ENCODE peak calls at places on chromosomes 4 and X, in six cellular contexts. N is HCT116, U is WTC11, S is K562, K is HEK293T, A is GM12878. P is an unnamed sample.

GRCh38 chr4:155617312-155617711 is 49.3 kb upstream of the GUCY1A1 start:
- DNase-seq in K (no peak), A (no peak), N (no peak), S (no peak), U (no peak), P (no peak)

GRCh38 chr4:147456706-147457105 is 24.2 kb upstream of the EDNRA start:
- DNase-seq in A (no peak), U (no peak), S (no peak), N (no peak), K (no peak), P (no peak)

GRCh38 chr4:121226362-121226761 is 62.2 kb upstream of the TNIP3 start:
- DNase-seq in S (no peak), U (no peak), K (peak), A (no peak), N (no peak), P (no peak)

GRCh38 chrX:29274517-29274916 is 687.3 kb downstream of the IL1RAPL1 start:
- DNase-seq in A (no peak), K (no peak), S (no peak), N (no peak), U (no peak), P (no peak)

GRCh38 chr4:137514401-137515116 is 17.7 kb downstream of the PCDH18 start:
- DNase-seq in U (no peak), A (no peak), K (no peak), S (no peak), N (no peak), P (no peak)

GRCh38 chr4:173924561-173924960 is 358.9 kb downstream of the FBXO8 start:
- DNase-seq in S (no peak), A (no peak), K (no peak), N (no peak), U (no peak), P (no peak)

GRCh38 chrX:86014421-86014820 is 32.9 kb downstream of the CHM start:
- DNase-seq in S (no peak), N (no peak), A (no peak), K (no peak), U (no peak), P (no peak)

GRCh38 chrX:17160971-17161370 is 214.0 kb upstream of the NHS start:
- DNase-seq in A (no peak), U (no peak), S (no peak), N (no peak), K (no peak), P (no peak)

GRCh38 chr4:125703443-125703842 is 388.7 kb downstream of the FAT4 start:
- DNase-seq in A (no peak), U (no peak), S (no peak), K (no peak), N (no peak), P (no peak)

GRCh38 chr4:110049951-110050925 is 137.6 kb downstream of the EGF start:
- DNase-seq in N (peak), S (peak), A (peak), K (peak), U (peak), P (peak)

GRCh38 chr4:113467581-113467980 is 294.0 kb downstream of the CAMK2D start:
- DNase-seq in S (no peak), N (no peak), K (no peak), U (no peak), A (no peak), P (no peak)

GRCh38 chrX:56107320-56107719 is 124.8 kb upstream of the KLF8 start:
- DNase-seq in S (no peak), A (no peak), K (no peak), U (no peak), N (no peak), P (no peak)

GRCh38 chr4:74262522-74262921 is 45.7 kb upstream of the EPGN start:
- DNase-seq in N (no peak), U (no peak), A (no peak), K (no peak), S (no peak), P (no peak)

GRCh38 chrX:27598312-27598711 is 8.2 kb downstream of the DCAF8L2 start:
- DNase-seq in A (no peak), S (no peak), N (no peak), K (no peak), U (no peak), P (no peak)

GRCh38 chrX:149804102-149804501 is 22.4 kb downstream of the MAGEA9 start:
- DNase-seq in S (peak), K (no peak), U (no peak), N (no peak), A (no peak), P (no peak)
- TF ChIP-seq SP1 in S (no peak), K (no peak), U (no peak), N (no peak), A (no peak), P (no peak)

DNA sequence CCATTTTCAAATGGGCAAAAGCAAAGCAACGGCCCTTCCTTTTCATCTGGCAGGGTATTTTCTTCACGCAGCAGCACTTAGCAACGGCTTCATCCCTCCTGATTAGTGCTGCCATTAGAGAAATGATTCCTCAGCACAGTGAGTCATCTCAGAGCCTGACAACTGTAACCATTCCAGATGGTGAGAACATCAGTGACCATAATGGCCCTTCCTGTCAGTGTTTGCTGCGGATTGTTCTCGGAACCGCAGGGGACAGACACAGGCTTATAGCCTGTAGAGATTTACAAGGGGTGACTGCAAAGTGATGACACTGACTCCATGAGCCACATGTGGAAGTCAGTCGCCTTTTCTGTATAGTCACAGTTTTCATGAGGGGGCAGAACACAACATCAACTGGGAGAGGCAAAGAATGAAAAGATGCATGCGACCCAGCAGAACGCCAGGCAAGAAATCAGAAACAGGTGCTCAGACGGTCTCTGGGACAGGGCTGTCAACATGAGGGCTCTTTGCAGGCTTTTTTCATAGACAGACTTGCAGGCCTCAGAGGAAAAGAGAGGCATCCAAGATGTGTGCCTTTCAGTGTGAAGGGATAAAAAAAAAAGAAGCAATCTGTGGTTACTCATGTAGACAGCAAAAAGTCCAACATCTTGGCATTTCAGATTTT is 69.9 kb upstream of the FBXW7 start:
- DNase-seq in S (no peak), U (no peak), A (no peak), K (no peak), N (no peak), P (no peak)
- TF ChIP-seq SP1 in S (no peak), U (no peak), A (no peak), K (no peak), N (no peak), P (no peak)

DNA sequence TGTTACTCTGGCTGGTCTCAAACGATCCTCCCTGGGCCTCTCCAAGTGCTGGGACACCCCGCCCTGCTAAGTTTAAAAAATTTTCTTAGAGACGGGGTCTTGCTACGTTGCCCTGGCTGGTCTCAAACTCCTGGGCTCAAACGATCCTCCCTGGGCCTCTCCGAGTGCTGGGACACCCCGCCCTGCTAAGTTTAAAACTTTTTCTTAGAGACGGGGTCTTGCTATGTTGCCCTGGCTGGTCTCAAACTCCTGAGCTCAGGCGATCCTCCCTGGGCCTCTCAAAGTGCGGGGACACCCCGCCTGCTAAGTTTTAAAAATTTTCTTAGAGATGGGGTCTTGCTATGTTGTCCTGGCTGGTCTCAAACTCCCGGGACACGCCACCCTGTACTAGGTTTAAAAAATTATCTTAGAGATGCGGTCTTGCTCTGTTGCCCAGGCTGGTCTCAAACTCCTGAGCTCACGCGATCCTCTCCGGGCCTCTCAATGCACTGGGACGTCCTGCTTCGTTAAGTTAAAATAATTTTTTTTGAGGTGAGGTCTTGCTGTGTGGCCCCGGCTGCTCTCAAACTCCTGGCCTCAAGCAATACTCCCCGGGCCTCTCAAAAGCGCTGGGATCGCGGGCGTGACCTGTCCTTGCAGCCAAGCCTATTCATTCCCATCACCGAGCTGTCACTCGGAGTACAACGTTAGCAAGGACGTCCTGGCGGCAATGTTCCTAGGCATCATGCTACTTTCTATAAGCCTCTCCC is 1.1 kb downstream of the SLC25A6 start:
- DNase-seq in N (no peak), A (no peak), K (no peak), U (peak), S (no peak), P (no peak)
- TF ChIP-seq SP1 in N (no peak), A (no peak), K (no peak), U (no peak), S (no peak), P (no peak)

GRCh38 chrX:148938348-148938747 is 437.9 kb downstream of the AFF2 start:
- DNase-seq in U (no peak), K (no peak), A (no peak), S (no peak), N (no peak), P (no peak)

GRCh38 chrX:148942754-148943153 is 442.3 kb downstream of the AFF2 start:
- DNase-seq in K (no peak), S (no peak), U (no peak), N (no peak), A (no peak), P (no peak)

DNA sequence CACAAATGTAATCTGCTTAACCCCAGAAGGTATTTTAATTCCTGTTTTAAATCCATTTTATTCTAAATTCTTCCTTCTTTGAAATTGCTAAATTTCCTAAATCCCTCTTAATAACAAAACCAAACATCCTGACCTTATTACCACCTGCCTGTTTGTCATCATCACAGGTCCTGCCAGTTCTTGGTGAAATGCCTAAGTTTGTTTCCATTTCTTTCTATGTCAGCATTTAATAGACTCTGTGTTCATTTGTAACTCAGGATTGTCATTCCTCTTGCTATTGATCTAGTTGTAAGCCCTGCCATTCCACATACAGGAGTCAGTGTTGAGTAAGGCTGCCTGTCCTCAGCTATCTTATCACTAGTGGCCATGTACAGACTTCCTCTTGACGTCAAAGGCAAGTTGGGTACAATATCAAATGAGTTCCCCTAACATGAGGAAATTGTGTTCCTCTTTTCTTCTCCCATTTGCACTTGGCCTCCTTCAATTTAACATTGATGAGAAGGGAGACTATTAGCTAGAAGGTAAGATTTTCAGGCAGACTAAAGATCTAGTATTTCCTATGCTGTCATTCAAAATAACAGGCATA is 440.1 kb downstream of the AFF2 start:
- DNase-seq in K (no peak), A (no peak), N (no peak), S (no peak), U (no peak), P (no peak)
- TF ChIP-seq SP1 in K (no peak), A (no peak), N (no peak), S (no peak), U (no peak), P (no peak)